ENCODE peak calls at places on chromosomes 12 and 14, in four cellular contexts. J is upper lobe of right lung, D is osteoblast, B is endodermal cell. K is an unnamed sample.

GRCh38 chr12:27982951-27983350 is 10.4 kb upstream of the PTHLH start:
- DNase-seq in J (no peak), D (no peak), B (no peak), K (no peak)

GRCh38 chr12:59587710-59588109 is 8.1 kb upstream of the SLC16A7 start:
- DNase-seq in J (no peak), D (no peak), B (no peak), K (no peak)

GRCh38 chr12:72522411-72522810 is 250.2 kb downstream of the TRHDE start:
- DNase-seq in J (no peak), D (no peak), B (no peak), K (no peak)

GRCh38 chr12:104485651-104486341 is 29.0 kb downstream of the CHST11 start:
- DNase-seq in J (no peak), D (no peak), B (no peak), K (no peak)

GRCh38 chr12:76032043-76032981 is 736 bp upstream of the PHLDA1 start:
- DNase-seq in J (no peak), D (peak; percentile 89), B (peak; percentile 89), K (no peak)

GRCh38 chr12:61009167-61009566 is 1251.0 kb upstream of the USP15 start:
- DNase-seq in J (no peak), D (no peak), B (no peak), K (no peak)

GRCh38 chr12:24135158-24135850 is 185.8 kb upstream of the SOX5 start:
- DNase-seq in J (no peak), D (no peak), B (no peak), K (no peak)

GRCh38 chr14:31243860-31244259 is 36.3 kb upstream of the HECTD1 start:
- DNase-seq in J (no peak), D (no peak), B (peak; percentile 56), K (peak; percentile 94)

GRCh38 chr12:27524839-27525238 is 833 bp downstream of the PPFIBP1 start:
- DNase-seq in J (no peak), D (no peak), B (no peak), K (peak; percentile 35)

GRCh38 chr12:3604750-3605638 is 114.0 kb downstream of the PRMT8 start:
- DNase-seq in J (peak; percentile 64), D (peak; percentile 65), B (peak; percentile 81), K (peak; percentile 23)

GRCh38 chr12:87960557-87960956 is 68.6 kb downstream of the C12orf50 start:
- DNase-seq in J (no peak), D (no peak), B (no peak), K (no peak)

GRCh38 chr14:43872752-43873655 is 634.1 kb downstream of the FSCB start:
- DNase-seq in J (no peak), D (no peak), B (peak; percentile 69), K (no peak)

GRCh38 chr14:104843442-104844305 is 21.4 kb upstream of the CEP170B start:
- DNase-seq in J (peak; percentile 67), D (peak; percentile 81), B (peak; percentile 87), K (no peak)

GRCh38 chr12:116955382-116956021 is 44.8 kb downstream of the FBXW8 start:
- DNase-seq in J (peak; percentile 71), D (no peak), B (peak; percentile 55), K (peak; percentile 54)

GRCh38 chr12:44372259-44372658 is 503.9 kb downstream of the NELL2 start:
- DNase-seq in J (no peak), D (peak; percentile 70), B (no peak), K (peak; percentile 71)

GRCh38 chr14:32800320-32800719 is 138.4 kb upstream of the NPAS3 start:
- DNase-seq in J (no peak), D (no peak), B (no peak), K (no peak)

GRCh38 chr12:96247567-96247962 is 53.4 kb downstream of the ELK3 start:
- DNase-seq in J (no peak), D (no peak), B (no peak), K (no peak)

GRCh38 chr14:51211149-51211548 is 28.9 kb upstream of the TMX1 start:
- DNase-seq in J (no peak), D (no peak), B (no peak), K (no peak)

GRCh38 chr14:95645016-95645996 is 40.9 kb upstream of the TCL1B start:
- DNase-seq in J (no peak), D (no peak), B (no peak), K (no peak)

GRCh38 chr12:116590561-116590960 is 31.4 kb downstream of the MAP1LC3B2 start:
- DNase-seq in J (no peak), D (no peak), B (no peak), K (no peak)

GRCh38 chr14:52733824-52734223 is 3.9 kb downstream of the STYX start:
- DNase-seq in J (no peak), D (no peak), B (peak; percentile 57), K (no peak)

GRCh38 chr12:84313326-84313675 is 599.3 kb downstream of the SLC6A15 start:
- DNase-seq in J (no peak), D (no peak), B (no peak), K (no peak)

GRCh38 chr14:50351016-50351415 is 38.9 kb downstream of the DMAC2L start:
- DNase-seq in J (no peak), D (no peak), B (no peak), K (no peak)

GRCh38 chr12:68119724-68120211 is 39.8 kb downstream of the IFNG start:
- DNase-seq in J (no peak), D (no peak), B (no peak), K (no peak)

GRCh38 chr14:63949696-63950095 is 96.9 kb downstream of the SYNE2 start:
- DNase-seq in J (no peak), D (no peak), B (no peak), K (no peak)

GRCh38 chr12:8667280-8667679 is 4.7 kb upstream of the MFAP5 start:
- DNase-seq in J (no peak), D (no peak), B (no peak), K (no peak)

GRCh38 chr14:64201931-64202330 is 92.2 kb downstream of the ESR2 start:
- DNase-seq in J (no peak), D (no peak), B (no peak), K (no peak)

GRCh38 chr12:25529738-25530137 is 23.3 kb downstream of the LMNTD1 start:
- DNase-seq in J (no peak), D (peak; percentile 27), B (no peak), K (no peak)

GRCh38 chr14:23118506-23119361 is at the start of gene CEBPE:
- DNase-seq in J (no peak), D (no peak), B (no peak), K (no peak)

GRCh38 chr14:23115918-23116317 is 3.1 kb downstream of the CEBPE start:
- DNase-seq in J (no peak), D (no peak), B (no peak), K (no peak)

GRCh38 chr14:23119362-23120327 is 590 bp upstream of the CEBPE start:
- DNase-seq in J (no peak), D (no peak), B (peak; percentile 68), K (no peak)

GRCh38 chr14:23115492-23115850 is 3.6 kb downstream of the CEBPE start:
- DNase-seq in J (no peak), D (peak; percentile 72), B (peak; percentile 44), K (peak; percentile 40)

GRCh38 chr14:23117371-23118020 is 1.6 kb downstream of the CEBPE start:
- DNase-seq in J (no peak), D (no peak), B (peak; percentile 47), K (no peak)
- H3K4me1 ChIP-seq in J (peaks cover 13% of the 10 kb centered on the region), D (peaks cover 45% of the 10 kb centered on the region), B (peaks cover 12% of the 10 kb centered on the region), K (peaks cover 18% of the 10 kb centered on the region)

GRCh38 chr12:108696996-108697290 is 34.4 kb downstream of the CORO1C start:
- DNase-seq in J (no peak), D (no peak), B (no peak), K (no peak)
- H3K27ac ChIP-seq in J (peak overlapping the region; percentile 45), D (peak overlapping the region; percentile 98), B (no peak overlapping the region), K (peak overlapping the region; percentile 97)

DNA sequence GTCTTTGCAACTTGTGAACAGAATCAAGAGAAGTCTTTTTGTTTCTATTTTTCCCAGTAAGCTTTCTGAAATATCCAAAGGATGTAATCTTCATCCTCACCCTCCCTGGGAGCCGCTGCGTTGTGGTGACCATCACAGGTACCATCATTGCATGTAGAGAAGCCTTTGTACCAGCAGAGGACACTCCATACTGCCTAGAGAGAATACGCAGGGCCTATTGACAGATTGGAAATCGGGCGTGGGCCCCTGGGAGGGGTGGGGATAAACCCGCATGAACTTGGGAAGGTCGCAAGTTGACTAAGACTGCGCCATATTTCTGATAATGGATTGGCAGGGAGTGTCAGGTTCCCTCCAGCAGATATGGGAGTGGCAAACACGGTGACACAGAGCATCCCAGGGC is 12.7 kb downstream of the KRT1 start:
- DNase-seq in J (no peak), D (no peak), B (peak; percentile 77), K (no peak)
- TF ChIP-seq CTCF in J (peak; percentile 8), D (peak; percentile 25), B (peak; percentile 75), K (peak; percentile 42)

GRCh38 chr14:35292051-35292769 is at the start of gene PSMA6:
- DNase-seq in J (peak; percentile 100), D (peak; percentile 96), B (peak; percentile 100), K (peak; percentile 95)

GRCh38 chr14:35297677-35298076 is 5.5 kb downstream of the PSMA6 start:
- DNase-seq in J (no peak), D (no peak), B (no peak), K (no peak)

GRCh38 chr14:35296505-35296904 is 4.3 kb downstream of the PSMA6 start:
- DNase-seq in J (no peak), D (no peak), B (no peak), K (no peak)

GRCh38 chr14:35292770-35293561 is 784 bp downstream of the PSMA6 start:
- DNase-seq in J (no peak), D (peak; percentile 73), B (no peak), K (no peak)

GRCh38 chr14:35295845-35296161 is 3.6 kb downstream of the PSMA6 start:
- DNase-seq in J (no peak), D (no peak), B (no peak), K (no peak)
- H3K4me1 ChIP-seq in J (peaks cover 59% of the 10 kb centered on the region), D (peaks cover 15% of the 10 kb centered on the region), B (no peaks in the 10 kb centered on the region), K (peaks cover 6% of the 10 kb centered on the region)

GRCh38 chr12:6382371-6382770 is 1.6 kb upstream of the LTBR start:
- DNase-seq in J (no peak), D (no peak), B (no peak), K (no peak)

GRCh38 chr12:6386038-6386437 is 2.1 kb downstream of the LTBR start:
- DNase-seq in J (no peak), D (peak; percentile 22), B (no peak), K (no peak)

GRCh38 chr12:6386522-6386921 is 2.6 kb downstream of the LTBR start:
- DNase-seq in J (no peak), D (peak; percentile 73), B (no peak), K (no peak)

GRCh38 chr12:6384499-6385436 is 806 bp downstream of the LTBR start:
- DNase-seq in J (no peak), D (peak; percentile 91), B (peak; percentile 54), K (no peak)

GRCh38 chr12:6383572-6384498 is at the start of gene LTBR:
- DNase-seq in J (peak; percentile 99), D (peak; percentile 99), B (peak; percentile 92), K (peak; percentile 73)
- H3K27ac ChIP-seq in J (peak within 1 kb of the TSS; percentile 96), D (peak within 1 kb of the TSS; percentile 84), B (no peak within 1 kb of the TSS), K (peak within 1 kb of the TSS; percentile 52)

DNA sequence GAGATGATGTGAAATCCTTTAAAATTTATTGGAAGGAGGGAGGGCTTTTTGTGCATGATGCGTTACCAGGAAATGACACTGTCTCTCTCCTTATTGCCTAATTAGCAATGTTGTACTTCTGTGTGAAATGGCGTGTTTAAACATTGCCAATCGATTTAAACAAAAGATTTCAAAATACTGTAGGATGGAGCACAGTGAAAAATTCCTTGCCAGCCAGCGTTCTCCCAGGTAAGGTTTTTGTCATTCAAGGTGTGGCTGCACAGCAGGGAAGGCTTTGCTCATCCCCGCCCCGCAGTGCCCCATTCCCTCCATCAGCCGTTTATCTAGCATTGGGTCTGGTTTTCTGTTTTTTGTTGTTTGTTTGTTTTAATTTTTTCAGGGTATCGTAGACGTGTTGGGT is 137.3 kb downstream of the CACNA1C start:
- DNase-seq in J (no peak), D (no peak), B (peak; percentile 83), K (no peak)
- TF ChIP-seq CTCF in J (no peak), D (no peak), B (no peak), K (no peak)

GRCh38 chr12:12157424-12157823 is 86.7 kb downstream of the BCL2L14 start:
- DNase-seq in J (no peak), D (no peak), B (no peak), K (no peak)
- H3K4me1 ChIP-seq in J (no peaks in the 10 kb centered on the region), D (peaks cover 14% of the 10 kb centered on the region), B (no peaks in the 10 kb centered on the region), K (peaks cover 11% of the 10 kb centered on the region)